ENCODE peak calls at places on chromosomes 1 and 21, in four cellular contexts. S is neuronal stem cell, Y is astrocyte of the cerebellum, K is HFF-Myc. O is an unnamed sample.
A peak's percentile ranks its signal among the peaks of the same experiment; 100 is the strongest.

GRCh38 chr21:14991957-14992356 is 72.8 kb downstream of the NRIP1 start:
- DNase-seq in S (no peak), Y (no peak), K (no peak), O (no peak)

GRCh38 chr1:101653482-101653946 is 343.2 kb downstream of the OLFM3 start:
- DNase-seq in S (peak; percentile 32), Y (peak; percentile 11), K (no peak), O (no peak)

GRCh38 chr1:162022626-162023025 is 1.0 kb downstream of the OLFML2B start:
- DNase-seq in S (no peak), Y (no peak), K (no peak), O (no peak)

GRCh38 chr1:114610546-114611245 is 29.3 kb upstream of the BCAS2 start:
- DNase-seq in S (no peak), Y (no peak), K (peak; percentile 9), O (peak; percentile 9)

GRCh38 chr21:41283211-41283818 is 33.3 kb upstream of the FAM3B start:
- DNase-seq in S (peak; percentile 55), Y (peak; percentile 85), K (peak; percentile 75), O (peak; percentile 65)

GRCh38 chr1:156204686-156205085 is 8.1 kb upstream of the PMF1 start:
- DNase-seq in S (no peak), Y (no peak), K (no peak), O (no peak)

GRCh38 chr21:38388219-38388618 is 110.1 kb downstream of the ERG start:
- DNase-seq in S (no peak), Y (no peak), K (no peak), O (no peak)

GRCh38 chr1:12435639-12436344 is 182.2 kb downstream of the DHRS3 start:
- DNase-seq in S (no peak), Y (no peak), K (no peak), O (no peak)

GRCh38 chr1:111857251-111857651 is 101.5 kb downstream of the DDX20 start:
- DNase-seq in S (no peak), Y (no peak), K (no peak), O (no peak)

GRCh38 chr1:50047916-50048694 is 24.4 kb upstream of the AGBL4 start:
- DNase-seq in S (peak; percentile 26), Y (no peak), K (no peak), O (no peak)

GRCh38 chr1:27862671-27863551 is 9.4 kb upstream of the THEMIS2 start:
- DNase-seq in S (no peak), Y (peak; percentile 76), K (peak; percentile 87), O (peak; percentile 94)

GRCh38 chr1:203695116-203695515 is 68.5 kb downstream of the ATP2B4 start:
- DNase-seq in S (no peak), Y (no peak), K (no peak), O (no peak)

GRCh38 chr1:2372551-2373490 is 18.5 kb downstream of the MORN1 start:
- DNase-seq in S (no peak), Y (no peak), K (no peak), O (no peak)

GRCh38 chr1:36151845-36152203 is 2.5 kb upstream of the TRAPPC3 start:
- DNase-seq in S (no peak), Y (no peak), K (no peak), O (no peak)

GRCh38 chr1:109516872-109517271 is 7.3 kb upstream of the AMIGO1 start:
- DNase-seq in S (no peak), Y (no peak), K (peak; percentile 82), O (no peak)

GRCh38 chr1:10647414-10648170 is 148.9 kb downstream of the CASZ1 start:
- DNase-seq in S (no peak), Y (no peak), K (no peak), O (no peak)

GRCh38 chr1:115545096-115545720 is 96.6 kb upstream of the VANGL1 start:
- DNase-seq in S (no peak), Y (no peak), K (no peak), O (no peak)

GRCh38 chr1:3868464-3869006 is 11.3 kb downstream of the DFFB start:
- DNase-seq in S (no peak), Y (no peak), K (no peak), O (no peak)

GRCh38 chr1:199743227-199743626 is 284.3 kb upstream of the NR5A2 start:
- DNase-seq in S (no peak), Y (no peak), K (no peak), O (no peak)

GRCh38 chr1:244305776-244306341 is 145.8 kb downstream of the ADSS2 start:
- DNase-seq in S (no peak), Y (no peak), K (no peak), O (no peak)

GRCh38 chr1:247456024-247456423 is 1.9 kb downstream of the OR2B11 start:
- DNase-seq in S (no peak), Y (no peak), K (no peak), O (no peak)

GRCh38 chr1:91846007-91846620 is 39.8 kb downstream of the TGFBR3 start:
- DNase-seq in S (no peak), Y (peak; percentile 49), K (peak; percentile 57), O (no peak)

GRCh38 chr1:73576084-73576483 is 621.9 kb downstream of the LRRIQ3 start:
- DNase-seq in S (no peak), Y (no peak), K (no peak), O (no peak)

GRCh38 chr1:247295274-247295684 is 36.4 kb downstream of the ZNF496 start:
- DNase-seq in S (no peak), Y (peak; percentile 39), K (no peak), O (peak; percentile 50)

GRCh38 chr1:28668956-28669719 is 554 bp downstream of the GMEB1 start:
- DNase-seq in S (peak; percentile 47), Y (no peak), K (no peak), O (no peak)

GRCh38 chr1:183195146-183195571 is 9.1 kb downstream of the LAMC2 start:
- DNase-seq in S (no peak), Y (no peak), K (no peak), O (no peak)

GRCh38 chr1:10472220-10473144 is at the start of gene DFFA:
- DNase-seq in S (peak; percentile 92), Y (peak; percentile 94), K (peak; percentile 94), O (peak; percentile 89)

GRCh38 chr1:185526318-185527307 is 207.6 kb upstream of the HMCN1 start:
- DNase-seq in S (no peak), Y (no peak), K (no peak), O (no peak)

GRCh38 chr1:194795917-194796593 is 1609.6 kb upstream of the B3GALT2 start:
- DNase-seq in S (no peak), Y (no peak), K (no peak), O (no peak)

GRCh38 chr1:110242731-110243130 is 32.6 kb downstream of the KCNC4 start:
- DNase-seq in S (no peak), Y (no peak), K (no peak), O (no peak)

GRCh38 chr1:201739492-201740085 is 89.4 kb upstream of the IPO9 start:
- DNase-seq in S (no peak), Y (no peak), K (no peak), O (no peak)